ENCODE peak calls at places on chromosome 21, in seven cellular contexts. One of them, this sample, is unnamed.

GRCh38 chr21:35616090-35616489 is 444.2 kb downstream of the SETD4 start:
- DNase-seq in skeletal muscle cell: no peak
- DNase-seq in right cardiac atrium: no peak
- DNase-seq in AG04450: no peak
- DNase-seq in lower leg skin: no peak
- DNase-seq in PC-3: peak
- DNase-seq in cardiac fibroblast: peak
- DNase-seq in this sample: peak

GRCh38 chr21:37862536-37862935 is 53.7 kb downstream of the KCNJ6 start:
- DNase-seq in skeletal muscle cell: no peak
- DNase-seq in right cardiac atrium: no peak
- DNase-seq in AG04450: no peak
- DNase-seq in lower leg skin: no peak
- DNase-seq in PC-3: peak
- DNase-seq in cardiac fibroblast: peak
- DNase-seq in this sample: peak

GRCh38 chr21:41877901-41878830 is 978 bp downstream of the PRDM15 start:
- DNase-seq in skeletal muscle cell: no peak
- DNase-seq in right cardiac atrium: no peak
- DNase-seq in AG04450: no peak
- DNase-seq in lower leg skin: no peak
- DNase-seq in PC-3: peak
- DNase-seq in cardiac fibroblast: peak
- DNase-seq in this sample: peak

GRCh38 chr21:41361053-41361785 is 608 bp upstream of the MX2 start:
- DNase-seq in skeletal muscle cell: no peak
- DNase-seq in right cardiac atrium: no peak
- DNase-seq in AG04450: no peak
- DNase-seq in lower leg skin: no peak
- DNase-seq in PC-3: no peak
- DNase-seq in cardiac fibroblast: no peak
- DNase-seq in this sample: no peak

GRCh38 chr21:33418686-33419085 is 15.5 kb downstream of the IFNGR2 start:
- DNase-seq in skeletal muscle cell: no peak
- DNase-seq in right cardiac atrium: peak
- DNase-seq in AG04450: no peak
- DNase-seq in lower leg skin: peak
- DNase-seq in PC-3: no peak
- DNase-seq in cardiac fibroblast: peak
- DNase-seq in this sample: no peak

GRCh38 chr21:31660134-31660565 is 657 bp downstream of the SOD1 start:
- DNase-seq in skeletal muscle cell: no peak
- DNase-seq in right cardiac atrium: no peak
- DNase-seq in AG04450: no peak
- DNase-seq in lower leg skin: peak
- DNase-seq in PC-3: peak
- DNase-seq in cardiac fibroblast: peak
- DNase-seq in this sample: no peak

GRCh38 chr21:24023402-24023801 is 1583.9 kb downstream of the MRPL39 start:
- DNase-seq in skeletal muscle cell: no peak
- DNase-seq in right cardiac atrium: no peak
- DNase-seq in AG04450: no peak
- DNase-seq in lower leg skin: no peak
- DNase-seq in PC-3: peak
- DNase-seq in cardiac fibroblast: no peak
- DNase-seq in this sample: no peak

GRCh38 chr21:38910390-38911008 is 104.8 kb downstream of the ETS2 start:
- DNase-seq in skeletal muscle cell: no peak
- DNase-seq in right cardiac atrium: no peak
- DNase-seq in AG04450: no peak
- DNase-seq in lower leg skin: peak
- DNase-seq in PC-3: peak
- DNase-seq in cardiac fibroblast: no peak
- DNase-seq in this sample: no peak

GRCh38 chr21:36994501-36995189 is 11.9 kb upstream of the RIPPLY3 start:
- DNase-seq in skeletal muscle cell: no peak
- DNase-seq in right cardiac atrium: no peak
- DNase-seq in AG04450: no peak
- DNase-seq in lower leg skin: no peak
- DNase-seq in PC-3: no peak
- DNase-seq in cardiac fibroblast: no peak
- DNase-seq in this sample: no peak

DNA sequence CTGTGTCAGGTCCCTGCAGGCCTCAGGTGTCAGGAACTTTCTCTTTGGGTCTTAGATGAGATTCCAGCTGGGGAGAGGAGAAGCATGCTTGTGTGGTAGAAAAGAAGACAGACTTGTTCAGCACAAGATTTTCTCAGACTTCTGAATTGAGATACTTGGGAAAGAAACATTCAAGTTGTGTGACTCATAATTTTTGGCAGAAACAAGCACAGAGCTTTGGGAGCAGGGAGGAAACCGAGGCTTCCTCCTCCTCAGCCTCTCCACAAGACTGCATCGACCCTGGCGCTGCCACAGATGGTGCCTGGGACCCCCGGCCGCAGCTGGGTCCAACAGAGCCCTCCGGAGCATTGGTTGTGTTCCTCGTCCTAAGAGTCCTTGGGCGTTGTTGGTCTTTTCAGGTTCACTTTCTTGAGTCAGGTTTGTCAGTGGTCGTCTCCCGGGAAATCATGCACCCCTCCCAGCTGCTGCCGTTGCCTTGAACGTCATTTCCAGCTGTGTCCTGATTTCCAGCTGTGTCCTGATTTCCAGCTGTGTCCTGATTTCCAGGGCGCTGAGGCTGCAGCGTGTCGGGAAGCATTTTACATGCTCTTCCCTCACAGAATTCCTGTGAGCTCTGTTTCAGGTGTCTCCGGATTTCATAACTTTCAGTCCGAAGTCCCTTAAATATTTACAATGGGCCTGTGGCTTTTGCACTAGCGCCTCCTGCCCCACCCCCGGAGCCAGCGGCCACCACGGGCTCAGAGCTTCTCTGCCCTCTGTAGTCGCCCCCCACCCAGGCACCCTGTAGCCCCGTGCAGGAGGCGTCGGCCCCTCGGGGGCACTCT is 66.5 kb downstream of the COL18A1 start:
- DNase-seq in skeletal muscle cell: peak
- DNase-seq in right cardiac atrium: peak
- DNase-seq in AG04450: peak
- DNase-seq in lower leg skin: no peak
- DNase-seq in PC-3: peak
- DNase-seq in cardiac fibroblast: peak
- DNase-seq in this sample: no peak
- H3K4me3 ChIP-seq in skeletal muscle cell: peak
- H3K4me3 ChIP-seq in right cardiac atrium: no peak
- H3K4me3 ChIP-seq in AG04450: peak
- H3K4me3 ChIP-seq in lower leg skin: no peak
- H3K4me3 ChIP-seq in PC-3: no peak
- H3K4me3 ChIP-seq in cardiac fibroblast: no peak
- H3K4me3 ChIP-seq in this sample: no peak

GRCh38 chr21:26843912-26844257 is 1.3 kb downstream of the ADAMTS1 start:
- DNase-seq in skeletal muscle cell: no peak
- DNase-seq in right cardiac atrium: no peak
- DNase-seq in AG04450: no peak
- DNase-seq in lower leg skin: no peak
- DNase-seq in PC-3: peak
- DNase-seq in cardiac fibroblast: peak
- DNase-seq in this sample: peak
- H3K4me3 ChIP-seq in skeletal muscle cell: peak
- H3K4me3 ChIP-seq in right cardiac atrium: peak
- H3K4me3 ChIP-seq in AG04450: peak
- H3K4me3 ChIP-seq in lower leg skin: peak
- H3K4me3 ChIP-seq in PC-3: peak
- H3K4me3 ChIP-seq in cardiac fibroblast: peak
- H3K4me3 ChIP-seq in this sample: peak

GRCh38 chr21:28770867-28771661 is 221.6 kb downstream of the LTN1 start:
- DNase-seq in skeletal muscle cell: no peak
- DNase-seq in right cardiac atrium: no peak
- DNase-seq in AG04450: no peak
- DNase-seq in lower leg skin: no peak
- DNase-seq in PC-3: no peak
- DNase-seq in cardiac fibroblast: peak
- DNase-seq in this sample: no peak
- H3K4me3 ChIP-seq in skeletal muscle cell: no peak
- H3K4me3 ChIP-seq in right cardiac atrium: no peak
- H3K4me3 ChIP-seq in AG04450: no peak
- H3K4me3 ChIP-seq in lower leg skin: no peak
- H3K4me3 ChIP-seq in PC-3: no peak
- H3K4me3 ChIP-seq in cardiac fibroblast: no peak
- H3K4me3 ChIP-seq in this sample: no peak

DNA sequence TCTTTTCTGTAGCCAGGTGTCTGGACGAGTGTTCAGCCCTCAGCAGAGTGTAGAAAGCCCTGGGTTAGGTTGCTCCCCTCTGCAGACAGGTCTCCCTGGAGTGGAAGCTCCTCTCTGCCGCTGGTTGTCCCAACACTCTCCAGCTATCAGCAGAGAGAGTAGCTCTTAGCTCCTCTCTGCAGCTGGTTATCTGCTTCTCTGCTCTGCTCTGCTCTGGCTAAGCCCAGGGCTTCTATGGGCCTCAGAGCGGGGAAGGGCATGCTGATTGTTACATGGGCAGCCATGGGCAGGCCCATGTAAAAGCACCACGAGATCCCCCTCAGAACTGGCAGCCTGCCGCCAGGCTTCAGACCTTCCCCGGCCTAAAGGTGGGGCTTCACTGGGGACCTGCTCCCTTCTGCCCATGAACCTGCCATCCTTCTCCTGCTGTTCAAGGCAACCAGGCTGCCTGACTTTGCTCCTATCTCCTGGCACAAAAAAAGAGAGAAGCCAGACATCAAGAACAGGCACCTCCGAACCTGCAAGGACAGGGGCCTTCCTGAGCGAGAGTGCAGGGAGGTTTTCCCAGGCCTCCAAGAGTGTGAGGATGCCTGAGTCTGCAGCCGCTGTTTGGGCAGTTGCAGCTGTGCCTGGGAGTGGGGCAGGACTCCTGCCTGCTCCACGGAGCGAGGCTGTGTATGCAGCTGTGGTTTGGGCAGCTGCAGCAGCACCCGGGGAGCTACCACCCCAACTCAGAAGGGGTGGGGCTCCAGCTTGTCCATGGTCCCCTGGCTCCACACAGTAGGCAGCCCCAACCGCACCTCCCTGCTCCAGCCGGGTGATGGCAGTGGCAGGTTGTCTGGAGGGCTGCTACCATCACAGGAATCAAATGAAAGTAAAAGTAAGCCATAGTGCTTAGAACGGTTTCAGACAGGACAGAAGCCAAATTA is 973.7 kb downstream of the LTN1 start:
- DNase-seq in skeletal muscle cell: no peak
- DNase-seq in right cardiac atrium: no peak
- DNase-seq in AG04450: no peak
- DNase-seq in lower leg skin: no peak
- DNase-seq in PC-3: peak
- DNase-seq in cardiac fibroblast: peak
- DNase-seq in this sample: peak
- H3K4me3 ChIP-seq in skeletal muscle cell: no peak
- H3K4me3 ChIP-seq in right cardiac atrium: no peak
- H3K4me3 ChIP-seq in AG04450: no peak
- H3K4me3 ChIP-seq in lower leg skin: no peak
- H3K4me3 ChIP-seq in PC-3: no peak
- H3K4me3 ChIP-seq in cardiac fibroblast: no peak
- H3K4me3 ChIP-seq in this sample: no peak

This sample was measured in Jurkat, Clone E6-1.